ENCODE peak calls at places on chromosome 22, in nine cellular contexts. G, Y, L, A, R, U, W, T and S are unnamed samples.

GRCh38 chr22:46091277-46091977 is 58.9 kb upstream of the PPARA start:
- DNase-seq in A (no peak), R (peak; percentile 9), T (no peak), U (no peak), W (no peak), G (no peak), L (no peak), Y (no peak), S (no peak)

GRCh38 chr22:48702573-48703264 is 1125.0 kb downstream of the BRD1 start:
- DNase-seq in Y (no peak), W (no peak), U (no peak), T (no peak), A (no peak), R (no peak), L (no peak), G (no peak), S (no peak)

GRCh38 chr22:32333769-32334639 is 23.7 kb upstream of the RFPL3 start:
- DNase-seq in T (no peak), A (no peak), R (no peak), Y (peak; percentile 32), W (no peak), L (no peak), U (no peak), G (no peak), S (no peak)

GRCh38 chr22:31347251-31348008 is 1.3 kb upstream of the PATZ1 start:
- DNase-seq in Y (peak; percentile 77), W (peak; percentile 84), G (peak; percentile 67), U (peak; percentile 62), L (peak; percentile 89), A (peak; percentile 81), T (no peak), R (peak; percentile 68), S (peak; percentile 74)

GRCh38 chr22:45684752-45685359 is 13.2 kb downstream of the ATXN10 start:
- DNase-seq in Y (no peak), G (no peak), W (no peak), T (no peak), L (no peak), A (no peak), U (no peak), R (no peak), S (no peak)

GRCh38 chr22:47127441-47127871 is 365.0 kb downstream of the TBC1D22A start:
- DNase-seq in W (no peak), G (no peak), A (no peak), R (no peak), U (no peak), T (no peak), L (no peak), Y (peak; percentile 45), S (no peak)

GRCh38 chr22:46894851-46895640 is 132.6 kb downstream of the TBC1D22A start:
- DNase-seq in L (no peak), A (no peak), T (no peak), W (no peak), U (no peak), G (no peak), Y (no peak), R (no peak), S (no peak)

GRCh38 chr22:27100789-27101188 is 443.4 kb downstream of the MIAT start:
- DNase-seq in L (no peak), G (peak; percentile 82), W (peak; percentile 33), Y (no peak), T (no peak), U (peak; percentile 45), R (no peak), A (peak; percentile 30), S (no peak)

GRCh38 chr22:48315415-48316244 is 1512.0 kb downstream of the BRD1 start:
- DNase-seq in A (no peak), R (no peak), Y (peak; percentile 37), W (no peak), T (no peak), G (no peak), U (no peak), L (no peak), S (no peak)

GRCh38 chr22:38243007-38243775 is 29.6 kb downstream of the TMEM184B start:
- DNase-seq in T (peak; percentile 86), U (peak; percentile 78), Y (peak; percentile 81), R (no peak), G (peak; percentile 48), A (peak; percentile 50), W (peak; percentile 64), L (no peak), S (peak; percentile 47)

GRCh38 chr22:38167988-38168407 is 13.6 kb downstream of the PLA2G6 start:
- DNase-seq in G (no peak), A (no peak), T (no peak), L (no peak), Y (no peak), W (no peak), R (peak; percentile 75), U (no peak), S (peak; percentile 61)

GRCh38 chr22:39925273-39925672 is 24.4 kb downstream of the GRAP2 start:
- DNase-seq in Y (no peak), T (no peak), W (no peak), L (no peak), G (no peak), A (no peak), R (no peak), U (no peak), S (no peak)

GRCh38 chr22:39923689-39924088 is 22.8 kb downstream of the GRAP2 start:
- DNase-seq in A (no peak), T (no peak), L (no peak), Y (no peak), G (no peak), U (no peak), R (no peak), W (no peak), S (no peak)

GRCh38 chr22:39927544-39927943 is 26.7 kb downstream of the GRAP2 start:
- DNase-seq in L (no peak), Y (no peak), U (no peak), A (no peak), T (no peak), W (no peak), G (no peak), R (no peak), S (no peak)

GRCh38 chr22:39926175-39927152 is 25.6 kb downstream of the GRAP2 start:
- DNase-seq in T (no peak), Y (no peak), U (no peak), W (no peak), A (no peak), G (no peak), L (no peak), R (no peak), S (no peak)

DNA sequence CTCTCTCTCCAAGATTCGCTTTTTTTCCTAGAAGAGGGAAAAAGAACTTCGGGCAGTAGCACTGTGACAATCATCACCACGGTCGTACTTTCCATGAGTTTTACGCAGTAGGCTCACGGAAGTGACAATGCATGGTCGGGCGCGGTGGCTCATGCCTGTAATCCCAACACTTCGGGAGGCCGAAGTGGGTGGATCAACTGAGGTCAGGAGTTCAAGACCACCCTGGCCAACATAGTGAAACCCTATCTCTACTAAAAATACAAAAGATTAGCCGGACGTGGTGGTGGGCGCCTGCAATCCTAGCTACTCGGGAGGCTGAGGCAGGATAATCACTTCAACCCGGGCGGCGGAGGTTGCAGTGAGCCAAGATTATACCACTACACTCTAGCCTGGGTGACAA is 23.4 kb downstream of the GRAP2 start:
- DNase-seq in L (no peak), A (no peak), R (no peak), U (no peak), W (no peak), T (no peak), Y (no peak), G (no peak), S (no peak)
- TF ChIP-seq CTCF in L (no peak), A (no peak), R (no peak), U (no peak), W (no peak), T (no peak), Y (no peak), G (no peak), S (no peak)

GRCh38 chr22:37043828-37044538 is 7.6 kb upstream of the KCTD17 start:
- DNase-seq in T (no peak), G (peak; percentile 25), Y (peak; percentile 90), W (peak; percentile 53), R (peak; percentile 63), A (peak; percentile 87), L (peak; percentile 80), U (peak; percentile 28), S (peak; percentile 79)

GRCh38 chr22:37045958-37046357 is 5.6 kb upstream of the KCTD17 start:
- DNase-seq in Y (no peak), G (peak; percentile 66), W (peak; percentile 79), A (no peak), R (no peak), T (no peak), L (peak; percentile 30), U (peak; percentile 62), S (peak; percentile 44)

GRCh38 chr22:37044634-37045625 is 6.6 kb upstream of the KCTD17 start:
- DNase-seq in W (no peak), T (no peak), A (no peak), Y (no peak), U (peak; percentile 7), R (peak; percentile 2), L (no peak), G (no peak), S (peak; percentile 67)

GRCh38 chr22:37046589-37046988 is 5.0 kb upstream of the KCTD17 start:
- DNase-seq in R (peak; percentile 2), L (no peak), A (no peak), G (no peak), U (no peak), Y (no peak), W (no peak), T (no peak), S (no peak)

GRCh38 chr22:37043214-37043827 is 8.2 kb upstream of the KCTD17 start:
- DNase-seq in T (no peak), A (no peak), R (peak; percentile 2), W (peak; percentile 29), U (no peak), Y (no peak), L (no peak), G (no peak), S (no peak)
- H3K4me3 ChIP-seq in T (no peak overlapping the region), A (no peak overlapping the region), R (no peak overlapping the region), W (no peak overlapping the region), U (no peak overlapping the region), Y (peak overlapping the region; percentile 5), L (no peak overlapping the region), G (no peak overlapping the region), S (no peak overlapping the region)

GRCh38 chr22:22848364-22848866 is 39.2 kb upstream of the IGLL5 start:
- DNase-seq in L (peak; percentile 71), R (peak; percentile 51), W (peak; percentile 70), T (peak; percentile 6), G (peak; percentile 39), A (peak; percentile 60), Y (peak; percentile 78), U (peak; percentile 31), S (peak; percentile 69)
- TF ChIP-seq CTCF in L (peak; percentile 73), R (peak; percentile 95), W (peak; percentile 99), T (peak; percentile 100), G (peak; percentile 79), A (peak; percentile 62), Y (peak; percentile 81), U (peak; percentile 64), S (peak; percentile 95)

DNA sequence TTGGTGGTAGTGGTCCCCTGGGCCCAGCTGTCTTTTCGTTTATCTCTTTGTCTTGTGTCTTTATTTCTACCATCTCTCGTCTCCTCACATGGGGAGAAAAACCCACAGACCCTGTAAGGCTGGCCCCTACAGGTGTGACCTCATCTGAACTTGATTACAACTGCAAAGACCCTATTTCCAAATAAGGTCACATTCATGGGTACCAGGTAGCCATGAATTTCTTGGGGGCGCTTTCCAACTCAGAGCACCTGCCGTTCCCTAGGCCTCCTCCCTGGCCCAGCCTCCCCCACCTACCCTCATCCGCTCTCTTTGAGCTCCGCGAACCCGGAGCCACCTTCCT is 14.0 kb upstream of the RRP7A start:
- DNase-seq in G (no peak), U (no peak), A (no peak), R (no peak), L (no peak), T (no peak), Y (no peak), W (no peak), S (no peak)
- H3K4me3 ChIP-seq in G (no peak overlapping the region), U (no peak overlapping the region), A (no peak overlapping the region), R (no peak overlapping the region), L (peak overlapping the region; percentile 49), T (no peak overlapping the region), Y (peak overlapping the region; percentile 51), W (no peak overlapping the region), S (no peak overlapping the region)